ENCODE peak calls at places on chromosomes 3 and 15, in four cellular contexts. M is stimulated activated naive CD4-positive, alpha-beta T cell; U is lower leg skin; G is T-helper 17 cell. Y is an unnamed sample.
A peak's percentile ranks its signal among the peaks of the same experiment; 100 is the strongest.

GRCh38 chr15:89128320-89129122 is 40.3 kb downstream of the ABHD2 start:
- DNase-seq in M (no peak), U (no peak), G (no peak), Y (no peak)

GRCh38 chr3:11641683-11642407 is 1.9 kb downstream of the VGLL4 start:
- DNase-seq in M (peak; percentile 38), U (no peak), G (no peak), Y (no peak)

GRCh38 chr15:41936649-41937567 is 35.4 kb downstream of the EHD4 start:
- DNase-seq in M (peak; percentile 77), U (peak; percentile 92), G (peak; percentile 65), Y (no peak)

GRCh38 chr3:1007890-1008289 is 84.9 kb upstream of the CNTN6 start:
- DNase-seq in M (no peak), U (no peak), G (no peak), Y (no peak)

GRCh38 chr15:80609111-80609510 is 86.0 kb upstream of the ABHD17C start:
- DNase-seq in M (no peak), U (no peak), G (no peak), Y (no peak)

GRCh38 chr3:60953406-60953805 is 297.8 kb downstream of the FHIT start:
- DNase-seq in M (no peak), U (no peak), G (no peak), Y (no peak)

GRCh38 chr3:112818289-112818688 is 28.4 kb downstream of the CD200R1L start:
- DNase-seq in M (no peak), U (no peak), G (no peak), Y (no peak)

GRCh38 chr3:140270329-140270728 is 335.3 kb downstream of the CLSTN2 start:
- DNase-seq in M (no peak), U (no peak), G (no peak), Y (no peak)

GRCh38 chr3:152909180-152909883 is 74.4 kb downstream of the P2RY1 start:
- DNase-seq in M (no peak), U (no peak), G (no peak), Y (no peak)

GRCh38 chr15:43748376-43748775 is 2.1 kb downstream of the PDIA3 start:
- DNase-seq in M (peak; percentile 49), U (no peak), G (no peak), Y (no peak)

GRCh38 chr3:66115858-66116654 is 77.3 kb upstream of the MAGI1 start:
- DNase-seq in M (no peak), U (no peak), G (no peak), Y (no peak)

GRCh38 chr3:125168711-125169410 is 43.7 kb downstream of the SLC12A8 start:
- DNase-seq in M (no peak), U (peak; percentile 40), G (no peak), Y (no peak)

GRCh38 chr15:65066001-65066634 is 1.7 kb downstream of the RASL12 start:
- DNase-seq in M (no peak), U (no peak), G (no peak), Y (no peak)

GRCh38 chr15:80970658-80971057 is 19.0 kb downstream of the MESD start:
- DNase-seq in M (no peak), U (no peak), G (no peak), Y (no peak)

GRCh38 chr3:98903099-98903498 is 1.6 kb upstream of the DCBLD2 start:
- DNase-seq in M (no peak), U (no peak), G (no peak), Y (no peak)

GRCh38 chr3:178948546-178948945 is 123.1 kb downstream of the ZMAT3 start:
- DNase-seq in M (no peak), U (no peak), G (no peak), Y (no peak)

GRCh38 chr3:186821429-186822367 is 15.4 kb upstream of the RFC4 start:
- DNase-seq in M (no peak), U (peak; percentile 14), G (no peak), Y (no peak)

GRCh38 chr3:54047568-54047967 is 74.8 kb upstream of the CACNA2D3 start:
- DNase-seq in M (no peak), U (no peak), G (no peak), Y (no peak)

GRCh38 chr15:92719024-92719423 is 63.4 kb upstream of the FAM174B start:
- DNase-seq in M (no peak), U (no peak), G (no peak), Y (no peak)

GRCh38 chr3:73148653-73149052 is 87.2 kb downstream of the EBLN2 start:
- DNase-seq in M (no peak), U (no peak), G (no peak), Y (no peak)

GRCh38 chr3:112425858-112426750 is 73.2 kb downstream of the BTLA start:
- DNase-seq in M (no peak), U (no peak), G (no peak), Y (no peak)

GRCh38 chr15:92930776-92931175 is 30.7 kb downstream of the CHD2 start:
- DNase-seq in M (no peak), U (no peak), G (no peak), Y (no peak)

GRCh38 chr3:113436794-113437193 is 4.5 kb downstream of the CFAP44 start:
- DNase-seq in M (no peak), U (no peak), G (no peak), Y (no peak)

GRCh38 chr3:128309026-128309425 is 155.7 kb downstream of the EEFSEC start:
- DNase-seq in M (no peak), U (no peak), G (no peak), Y (no peak)

GRCh38 chr3:65833761-65834505 is 204.8 kb downstream of the MAGI1 start:
- DNase-seq in M (no peak), U (no peak), G (no peak), Y (no peak)

GRCh38 chr15:92810418-92811138 is 89.5 kb upstream of the CHD2 start:
- DNase-seq in M (no peak), U (peak; percentile 93), G (no peak), Y (no peak)

GRCh38 chr15:93249599-93249998 is 160.6 kb upstream of the RGMA start:
- DNase-seq in M (no peak), U (peak; percentile 48), G (no peak), Y (no peak)

GRCh38 chr15:48025118-48025517 is 95.7 kb upstream of the SLC24A5 start:
- DNase-seq in M (no peak), U (no peak), G (no peak), Y (no peak)

Y was measured in stimulated activated naive B cell treated with anti-CD40 and anti-IgM and Interleukin-4, amounts not matched to agents 10 μg/mL and 1 μg/mL and 100 μg/mL, for 72 hours.